ENCODE peak calls at places on chromosomes 3 and 15, in seven cellular contexts. V, S, W, G, I, M and P are unnamed samples.

GRCh38 chr3:151316267-151316991 is at the start of gene GPR87:
- DNase-seq in V (peak; percentile 49), S (peak; percentile 39), W (no peak), G (no peak), I (no peak), M (no peak), P (peak; percentile 88)

GRCh38 chr3:117788086-117788485 is 1078.5 kb downstream of the TUSC7 start:
- DNase-seq in V (peak; percentile 90), S (peak; percentile 3), W (no peak), G (no peak), I (no peak), M (no peak), P (no peak)

GRCh38 chr3:71370467-71370866 is 213.1 kb downstream of the FOXP1 start:
- DNase-seq in V (no peak), S (no peak), W (no peak), G (peak; percentile 17), I (no peak), M (no peak), P (no peak)

GRCh38 chr3:172384836-172385235 is 63.4 kb downstream of the GHSR start:
- DNase-seq in V (no peak), S (no peak), W (no peak), G (no peak), I (no peak), M (no peak), P (no peak)

GRCh38 chr3:150147776-150148175 is 177.1 kb upstream of the PFN2 start:
- DNase-seq in V (peak; percentile 89), S (no peak), W (no peak), G (no peak), I (no peak), M (no peak), P (no peak)

GRCh38 chr3:52202384-52203077 is 4.6 kb downstream of the ALAS1 start:
- DNase-seq in V (no peak), S (no peak), W (no peak), G (no peak), I (no peak), M (no peak), P (no peak)

GRCh38 chr3:197422506-197422905 is 124.1 kb upstream of the DLG1 start:
- DNase-seq in V (no peak), S (no peak), W (peak; percentile 60), G (no peak), I (no peak), M (no peak), P (no peak)

GRCh38 chr15:29438714-29439076 is 169.1 kb upstream of the NSMCE3 start:
- DNase-seq in V (no peak), S (no peak), W (no peak), G (no peak), I (no peak), M (no peak), P (no peak)

GRCh38 chr3:149936812-149937230 is 33.9 kb downstream of the PFN2 start:
- DNase-seq in V (peak; percentile 62), S (peak; percentile 56), W (peak; percentile 47), G (peak; percentile 51), I (peak; percentile 37), M (peak; percentile 63), P (peak; percentile 31)

GRCh38 chr3:159763466-159764210 is 225.0 kb upstream of the IL12A start:
- DNase-seq in V (peak; percentile 84), S (peak; percentile 88), W (no peak), G (peak; percentile 61), I (no peak), M (peak; percentile 87), P (peak; percentile 71)

GRCh38 chr15:99731336-99732267 is 1.6 kb downstream of the LYSMD4 start:
- DNase-seq in V (no peak), S (no peak), W (no peak), G (no peak), I (no peak), M (peak; percentile 69), P (no peak)

GRCh38 chr3:157502916-157503620 is at the start of gene VEPH1:
- DNase-seq in V (peak; percentile 85), S (peak; percentile 9), W (no peak), G (no peak), I (no peak), M (no peak), P (no peak)

GRCh38 chr3:171307988-171308387 is 152.2 kb downstream of the TNIK start:
- DNase-seq in V (no peak), S (no peak), W (no peak), G (no peak), I (no peak), M (no peak), P (no peak)

GRCh38 chr3:84806958-84807357 is 151.8 kb upstream of the CADM2 start:
- DNase-seq in V (no peak), S (no peak), W (no peak), G (no peak), I (no peak), M (no peak), P (no peak)

GRCh38 chr3:197015790-197016705 is 13.6 kb downstream of the MELTF start:
- DNase-seq in V (no peak), S (no peak), W (no peak), G (no peak), I (no peak), M (no peak), P (no peak)

GRCh38 chr3:30681276-30682211 is 75.1 kb downstream of the TGFBR2 start:
- DNase-seq in V (peak; percentile 68), S (no peak), W (no peak), G (no peak), I (no peak), M (no peak), P (no peak)

GRCh38 chr3:69236808-69237707 is 114.7 kb upstream of the LMOD3 start:
- DNase-seq in V (no peak), S (no peak), W (no peak), G (no peak), I (no peak), M (no peak), P (no peak)

GRCh38 chr3:90132220-90132619 is 1024.8 kb downstream of the EPHA3 start:
- DNase-seq in V (no peak), S (no peak), W (no peak), G (no peak), I (no peak), M (no peak), P (no peak)

GRCh38 chr15:100114100-100114499 is 227.7 kb downstream of the ADAMTS17 start:
- DNase-seq in V (peak; percentile 92), S (no peak), W (no peak), G (no peak), I (no peak), M (no peak), P (no peak)

GRCh38 chr3:57093489-57093888 is 33.0 kb downstream of the SPATA12 start:
- DNase-seq in V (no peak), S (no peak), W (no peak), G (no peak), I (no peak), M (no peak), P (no peak)

GRCh38 chr3:46931631-46932441 is 44.7 kb downstream of the CCDC12 start:
- DNase-seq in V (peak; percentile 39), S (peak; percentile 35), W (peak; percentile 80), G (no peak), I (peak; percentile 57), M (no peak), P (no peak)

GRCh38 chr3:480070-480469 is 283.5 kb downstream of the CHL1 start:
- DNase-seq in V (no peak), S (no peak), W (no peak), G (no peak), I (no peak), M (no peak), P (no peak)

GRCh38 chr3:112247900-112248299 is 46.1 kb downstream of the SLC9C1 start:
- DNase-seq in V (no peak), S (no peak), W (no peak), G (no peak), I (peak; percentile 53), M (no peak), P (no peak)

GRCh38 chr3:45940004-45940780 is 3.1 kb upstream of the CXCR6 start:
- DNase-seq in V (no peak), S (no peak), W (no peak), G (no peak), I (no peak), M (no peak), P (no peak)

DNA sequence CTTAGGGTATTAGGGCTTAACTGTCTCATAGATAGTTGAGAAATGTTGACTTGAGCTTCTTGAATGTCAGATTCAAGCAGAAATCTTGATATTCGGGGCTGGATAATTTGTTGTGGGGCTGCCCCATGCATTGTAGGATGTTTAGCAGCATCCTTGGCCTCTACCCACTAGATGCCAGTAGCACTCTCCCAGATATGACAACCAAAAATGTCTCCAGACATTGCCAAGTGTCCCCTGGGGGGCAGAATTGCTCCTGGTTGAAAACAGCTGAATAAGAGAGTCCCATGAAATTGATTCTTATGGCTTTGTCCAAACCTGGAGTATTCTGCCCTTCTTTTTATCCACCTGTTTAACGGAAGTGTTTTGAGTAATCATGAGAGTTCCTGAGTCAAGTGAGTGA is 15.9 kb upstream of the LCMT2 start:
- DNase-seq in V (no peak), S (no peak), W (no peak), G (no peak), I (no peak), M (no peak), P (no peak)
- TF ChIP-seq CEBPB in V (no peak), S (no peak), W (no peak), G (no peak), I (no peak), M (no peak), P (no peak)

GRCh38 chr15:65804252-65804931 is 12.3 kb upstream of the DENND4A start:
- DNase-seq in V (peak; percentile 63), S (no peak), W (peak; percentile 91), G (no peak), I (no peak), M (no peak), P (no peak)
- TF ChIP-seq CEBPB in V (peak; percentile 70), S (no peak), W (peak; percentile 99), G (peak; percentile 78), I (no peak), M (no peak), P (no peak)

DNA sequence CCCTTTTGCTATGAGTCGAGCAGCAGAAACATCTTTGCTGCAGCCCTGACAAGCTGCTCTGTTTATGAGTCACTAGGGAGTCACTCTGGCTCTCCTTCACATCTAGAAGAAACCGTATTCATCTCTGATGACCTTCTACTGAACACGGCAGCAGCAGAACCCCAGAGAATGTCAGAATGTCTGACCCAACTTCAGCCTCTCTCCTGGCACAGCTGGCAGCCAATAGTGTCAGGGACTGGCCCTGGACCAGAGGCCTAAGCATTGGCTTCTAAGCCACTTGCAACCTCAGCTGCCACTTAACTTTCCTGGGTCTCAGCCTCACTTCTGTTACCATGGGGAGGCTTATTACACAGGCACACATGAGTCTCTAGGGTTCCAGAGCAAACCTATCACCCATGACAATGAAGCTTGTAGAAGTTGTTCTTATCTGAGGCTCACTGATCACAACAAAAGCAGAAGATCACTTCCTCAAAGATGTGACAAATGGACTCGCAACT is 184.1 kb upstream of the TLE3 start:
- DNase-seq in V (peak; percentile 66), S (no peak), W (no peak), G (no peak), I (no peak), M (no peak), P (no peak)
- TF ChIP-seq CEBPB in V (no peak), S (no peak), W (no peak), G (no peak), I (no peak), M (no peak), P (no peak)

GRCh38 chr15:92864127-92864814 is 35.9 kb upstream of the CHD2 start:
- DNase-seq in V (no peak), S (no peak), W (no peak), G (no peak), I (no peak), M (peak; percentile 26), P (no peak)

GRCh38 chr15:92869977-92870644 is 30.0 kb upstream of the CHD2 start:
- DNase-seq in V (peak; percentile 37), S (peak; percentile 69), W (no peak), G (no peak), I (no peak), M (peak; percentile 40), P (no peak)

GRCh38 chr15:92869263-92869940 is 30.7 kb upstream of the CHD2 start:
- DNase-seq in V (peak; percentile 31), S (peak; percentile 84), W (peak; percentile 25), G (no peak), I (no peak), M (no peak), P (no peak)
- TF ChIP-seq CEBPB in V (peak; percentile 89), S (peak; percentile 100), W (peak; percentile 84), G (peak; percentile 47), I (no peak), M (peak; percentile 90), P (no peak)